ENCODE peak calls at places on chromosomes 4 and X, in five cellular contexts. B, C, Z, V and W are unnamed samples.

GRCh38 chrX:23782455-23782854 is 518 bp upstream of the SAT1 start:
- DNase-seq in C (peak; percentile 60), Z (no peak), B (no peak), V (no peak), W (no peak)

GRCh38 chr4:123299212-123299651 is 97.4 kb upstream of the SPRY1 start:
- DNase-seq in B (peak; percentile 32), Z (no peak), C (peak; percentile 95), V (no peak), W (peak; percentile 71)

GRCh38 chr4:88275516-88275915 is 8.8 kb downstream of the PPM1K start:
- DNase-seq in C (peak; percentile 27), Z (no peak), V (no peak), B (no peak), W (no peak)

GRCh38 chr4:127775843-127776242 is 6.3 kb upstream of the HSPA4L start:
- DNase-seq in B (no peak), C (no peak), V (no peak), Z (no peak), W (no peak)

GRCh38 chr4:122652379-122652778 is 31.5 kb upstream of the IL21 start:
- DNase-seq in C (peak; percentile 88), V (peak; percentile 23), B (no peak), Z (peak; percentile 41), W (peak; percentile 62)

GRCh38 chr4:101115841-101116240 is 231.5 kb downstream of the PPP3CA start:
- DNase-seq in B (no peak), V (no peak), Z (no peak), C (no peak), W (no peak)

GRCh38 chr4:2132438-2132837 is 73.3 kb downstream of the NAT8L start:
- DNase-seq in V (no peak), C (peak; percentile 3), Z (no peak), B (no peak), W (no peak)

GRCh38 chr4:55409468-55410171 is 13.9 kb downstream of the TMEM165 start:
- DNase-seq in B (no peak), V (no peak), C (peak; percentile 92), Z (no peak), W (no peak)

GRCh38 chrX:2498781-2499302 is 1.9 kb downstream of the DHRSX start:
- DNase-seq in Z (no peak), C (peak; percentile 33), B (no peak), V (peak; percentile 50), W (no peak)

GRCh38 chrX:2692221-2693122 is 1.4 kb downstream of the CD99 start:
- DNase-seq in C (peak; percentile 60), V (no peak), B (no peak), Z (no peak), W (peak; percentile 38)

GRCh38 chr4:163681208-163681821 is 186.8 kb downstream of the TMA16 start:
- DNase-seq in Z (peak; percentile 26), V (peak; percentile 33), C (peak; percentile 37), B (no peak), W (peak; percentile 55)

GRCh38 chrX:84339507-84340364 is 151.7 kb upstream of the RPS6KA6 start:
- DNase-seq in V (no peak), B (no peak), C (peak; percentile 40), Z (no peak), W (peak; percentile 31)

GRCh38 chrX:107818900-107819521 is 6.7 kb upstream of the MID2 start:
- DNase-seq in B (no peak), V (no peak), Z (no peak), C (no peak), W (peak; percentile 5)

GRCh38 chrX:35733879-35734278 is 64.3 kb upstream of the MAGEB16 start:
- DNase-seq in V (no peak), Z (no peak), C (no peak), B (no peak), W (no peak)

GRCh38 chrX:44674906-44675305 is 132.2 kb upstream of the FUNDC1 start:
- DNase-seq in B (no peak), C (no peak), V (no peak), Z (no peak), W (no peak)

GRCh38 chr4:4655011-4655410 is 113.2 kb upstream of the STX18 start:
- DNase-seq in B (no peak), Z (no peak), V (no peak), C (no peak), W (no peak)

GRCh38 chrX:153740631-153741222 is 16.1 kb downstream of the ABCD1 start:
- DNase-seq in V (no peak), C (no peak), Z (no peak), B (no peak), W (no peak)

GRCh38 chr4:107737470-107737869 is 17.4 kb upstream of the PAPSS1 start:
- DNase-seq in Z (no peak), C (no peak), V (no peak), B (no peak), W (no peak)

GRCh38 chr4:168139336-168139735 is 47.0 kb downstream of the ANXA10 start:
- DNase-seq in B (no peak), Z (no peak), V (no peak), C (peak; percentile 89), W (peak; percentile 29)

GRCh38 chr4:89242864-89243740 is 64.5 kb downstream of the GPRIN3 start:
- DNase-seq in V (no peak), B (no peak), Z (no peak), C (peak; percentile 5), W (no peak)

GRCh38 chr4:2619459-2619858 is 83.0 kb downstream of the FAM193A start:
- DNase-seq in C (no peak), Z (no peak), V (no peak), B (no peak), W (no peak)

GRCh38 chrX:14027511-14028019 is 2.1 kb downstream of the GEMIN8 start:
- DNase-seq in B (peak; percentile 66), Z (peak; percentile 6), C (peak; percentile 87), V (no peak), W (peak; percentile 70)

GRCh38 chr4:54197926-54198325 is 31.2 kb upstream of the PDGFRA start:
- DNase-seq in B (no peak), V (no peak), C (no peak), Z (no peak), W (no peak)

GRCh38 chr4:123569541-123569940 is 172.9 kb downstream of the SPRY1 start:
- DNase-seq in Z (no peak), B (no peak), C (no peak), V (no peak), W (no peak)

GRCh38 chrX:64894454-64895038 is 81.7 kb downstream of the ZC4H2 start:
- DNase-seq in B (no peak), Z (no peak), C (peak; percentile 29), V (peak; percentile 33), W (peak; percentile 0)

GRCh38 chrX:68183612-68184214 is 249.6 kb downstream of the OPHN1 start:
- DNase-seq in C (peak; percentile 55), V (peak; percentile 8), B (no peak), Z (peak; percentile 20), W (peak; percentile 53)

GRCh38 chr4:156536661-156537060 is 434.9 kb downstream of the PDGFC start:
- DNase-seq in C (peak; percentile 22), Z (no peak), B (peak; percentile 75), V (no peak), W (peak; percentile 77)

GRCh38 chrX:7083468-7084396 is 63.8 kb upstream of the STS start:
- DNase-seq in B (peak; percentile 78), C (peak; percentile 89), Z (peak; percentile 41), V (no peak), W (peak; percentile 96)

GRCh38 chrX:104193485-104193884 is 27.2 kb downstream of the FAM199X start:
- DNase-seq in C (no peak), V (no peak), B (no peak), Z (no peak), W (peak; percentile 4)

GRCh38 chr4:17577660-17578481 is 873 bp downstream of the LAP3 start:
- DNase-seq in B (no peak), Z (peak; percentile 19), V (peak; percentile 39), C (peak; percentile 29), W (peak; percentile 33)

GRCh38 chr4:149980941-149981340 is 97.3 kb upstream of the DCLK2 start:
- DNase-seq in C (peak; percentile 74), V (peak; percentile 56), B (no peak), Z (peak; percentile 51), W (peak; percentile 72)

GRCh38 chr4:110033994-110034393 is 121.3 kb downstream of the EGF start:
- DNase-seq in C (no peak), Z (no peak), V (no peak), B (no peak), W (no peak)

GRCh38 chr4:125313497-125313896 is 1.3 kb upstream of the FAT4 start:
- DNase-seq in C (peak; percentile 94), B (peak; percentile 48), Z (peak; percentile 58), V (peak; percentile 63), W (peak; percentile 91)

GRCh38 chrX:105282077-105282476 is 61.6 kb upstream of the TEX13A start:
- DNase-seq in Z (no peak), C (peak; percentile 14), B (no peak), V (no peak), W (no peak)

DNA sequence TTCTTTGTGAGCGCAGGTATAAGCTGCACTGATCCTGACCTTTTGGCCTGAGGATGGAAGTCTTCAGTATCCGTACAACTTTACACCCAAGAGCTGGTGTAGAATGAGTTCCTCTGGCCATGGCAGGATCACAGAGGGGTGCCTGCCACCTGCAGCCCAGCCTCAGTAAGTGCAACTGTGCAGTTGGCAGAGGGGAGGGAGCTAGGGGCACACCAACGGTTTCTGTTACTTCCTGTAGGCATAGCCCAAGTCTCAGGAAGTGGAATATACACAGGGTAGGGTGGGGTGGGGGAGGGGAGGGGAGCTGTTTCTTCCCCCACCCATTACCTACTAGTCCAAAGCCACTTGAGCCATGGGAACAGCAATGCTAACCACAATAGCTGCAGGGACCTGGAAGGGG is 85.4 kb upstream of the GBA3 start:
- DNase-seq in B (peak; percentile 18), V (peak; percentile 87), Z (peak; percentile 66), C (peak; percentile 32), W (peak; percentile 69)
- TF ChIP-seq CTCF in B (peak; percentile 63), V (peak; percentile 88), Z (peak; percentile 58), C (peak; percentile 55), W (peak; percentile 52)

GRCh38 chr4:183362916-183363542 is 40.8 kb upstream of the CLDN24 start:
- DNase-seq in C (no peak), Z (no peak), V (peak; percentile 41), B (no peak), W (peak; percentile 54)
- TF ChIP-seq CTCF in C (peak; percentile 13), Z (no peak), V (peak; percentile 49), B (peak; percentile 35), W (no peak)

DNA sequence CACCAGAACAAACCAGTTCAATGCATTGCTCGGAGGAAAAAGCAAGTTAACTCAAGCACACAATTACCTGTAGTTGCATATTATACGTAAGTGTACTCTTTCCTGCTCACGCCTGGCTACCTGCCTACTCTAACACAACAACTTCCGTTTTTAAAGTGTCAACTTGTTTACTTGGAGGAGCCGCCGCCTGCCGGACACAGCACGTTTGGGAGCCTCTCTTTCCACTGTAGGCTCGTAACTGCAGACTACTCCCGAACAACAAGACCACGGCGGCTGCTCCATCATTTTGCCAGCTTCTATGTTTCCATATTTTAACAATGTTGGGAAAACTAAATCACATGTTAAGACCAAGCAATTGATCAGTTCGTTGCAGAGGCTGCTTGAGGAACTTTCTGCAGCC is 882 bp downstream of the MTNR1A start:
- DNase-seq in B (peak; percentile 32), Z (peak; percentile 42), V (no peak), C (peak; percentile 36), W (peak; percentile 53)
- TF ChIP-seq CTCF in B (peak; percentile 33), Z (no peak), V (no peak), C (peak; percentile 34), W (peak; percentile 13)

GRCh38 chr4:169202143-169202699 is 68.5 kb downstream of the SH3RF1 start:
- DNase-seq in C (no peak), Z (no peak), V (no peak), B (no peak), W (no peak)
- TF ChIP-seq CTCF in C (no peak), Z (no peak), V (no peak), B (no peak), W (no peak)

GRCh38 chr4:33625762-33626161 is 2618.6 kb downstream of the ARAP2 start:
- DNase-seq in B (no peak), C (no peak), V (peak; percentile 45), Z (no peak), W (peak; percentile 18)
- TF ChIP-seq CTCF in B (no peak), C (no peak), V (peak; percentile 58), Z (no peak), W (no peak)